ENCODE peak calls at places on chromosomes 3 and 15, in seven cellular contexts. Y, U, Z, E, H, T and C are unnamed samples.

GRCh38 chr15:74028646-74029045 is 34.1 kb downstream of the PML start:
- DNase-seq in Y (no peak), U (no peak), Z (no peak), E (no peak), H (no peak), T (no peak), C (no peak)

GRCh38 chr3:27324695-27325094 is 44.5 kb downstream of the NEK10 start:
- DNase-seq in Y (no peak), U (no peak), Z (peak), E (no peak), H (no peak), T (no peak), C (no peak)

GRCh38 chr15:29636140-29636539 is 186.1 kb downstream of the TJP1 start:
- DNase-seq in Y (no peak), U (no peak), Z (no peak), E (no peak), H (peak), T (no peak), C (no peak)

GRCh38 chr3:177640319-177640997 is 443.2 kb upstream of the TBL1XR1 start:
- DNase-seq in Y (no peak), U (no peak), Z (no peak), E (no peak), H (no peak), T (no peak), C (no peak)

GRCh38 chr3:161333696-161334095 is 37.6 kb downstream of the SPTSSB start:
- DNase-seq in Y (no peak), U (no peak), Z (no peak), E (no peak), H (peak), T (no peak), C (no peak)

GRCh38 chr3:108404409-108404808 is 106.0 kb downstream of the MYH15 start:
- DNase-seq in Y (no peak), U (no peak), Z (peak), E (no peak), H (no peak), T (no peak), C (no peak)

GRCh38 chr3:193554790-193555189 is at the start of gene ATP13A4:
- DNase-seq in Y (no peak), U (no peak), Z (no peak), E (no peak), H (peak), T (no peak), C (no peak)

GRCh38 chr3:16427309-16427965 is 86.1 kb downstream of the RFTN1 start:
- DNase-seq in Y (no peak), U (peak), Z (peak), E (no peak), H (no peak), T (peak), C (no peak)

GRCh38 chr3:59127071-59127470 is 77.2 kb upstream of the CFAP20DC start:
- DNase-seq in Y (no peak), U (peak), Z (peak), E (no peak), H (no peak), T (peak), C (no peak)

GRCh38 chr3:71563827-71564226 is 19.7 kb downstream of the FOXP1 start:
- DNase-seq in Y (no peak), U (no peak), Z (no peak), E (no peak), H (no peak), T (no peak), C (no peak)

GRCh38 chr3:64666171-64666581 is 21.6 kb downstream of the ADAMTS9 start:
- DNase-seq in Y (no peak), U (no peak), Z (peak), E (no peak), H (no peak), T (peak), C (no peak)

GRCh38 chr3:194756460-194757355 is 71.0 kb downstream of the FAM43A start:
- DNase-seq in Y (no peak), U (no peak), Z (no peak), E (no peak), H (no peak), T (no peak), C (no peak)

GRCh38 chr15:34436956-34437442 is 609 bp downstream of the GOLGA8A start:
- DNase-seq in Y (peak), U (no peak), Z (peak), E (peak), H (peak), T (no peak), C (peak)

GRCh38 chr3:173870976-173871375 is 473.4 kb downstream of the NLGN1 start:
- DNase-seq in Y (no peak), U (no peak), Z (no peak), E (no peak), H (no peak), T (no peak), C (no peak)

GRCh38 chr3:74534611-74535010 is 79.8 kb downstream of the CNTN3 start:
- DNase-seq in Y (no peak), U (no peak), Z (no peak), E (no peak), H (no peak), T (no peak), C (no peak)

GRCh38 chr3:168100777-168101492 is 5.2 kb upstream of the GOLIM4 start:
- DNase-seq in Y (no peak), U (no peak), Z (no peak), E (no peak), H (no peak), T (peak), C (no peak)

GRCh38 chr15:40354408-40355171 is 3.4 kb upstream of the DISP2 start:
- DNase-seq in Y (no peak), U (no peak), Z (peak), E (peak), H (no peak), T (no peak), C (peak)

GRCh38 chr15:94844533-94845390 is 613.4 kb downstream of the MCTP2 start:
- DNase-seq in Y (peak), U (no peak), Z (peak), E (peak), H (peak), T (no peak), C (peak)

GRCh38 chr15:89765694-89766093 is 10.4 kb upstream of the MESP2 start:
- DNase-seq in Y (no peak), U (no peak), Z (no peak), E (no peak), H (no peak), T (no peak), C (no peak)

GRCh38 chr3:120093119-120093922 is 926 bp downstream of the GSK3B start:
- DNase-seq in Y (no peak), U (peak), Z (peak), E (peak), H (no peak), T (no peak), C (peak)

GRCh38 chr3:98809561-98809960 is 46.4 kb downstream of the ST3GAL6 start:
- DNase-seq in Y (no peak), U (no peak), Z (peak), E (no peak), H (no peak), T (no peak), C (no peak)

GRCh38 chr3:159897331-159898075 is 91.1 kb upstream of the IL12A start:
- DNase-seq in Y (no peak), U (peak), Z (peak), E (no peak), H (no peak), T (peak), C (no peak)

GRCh38 chr3:69008980-69009379 is 4.5 kb downstream of the EOGT start:
- DNase-seq in Y (no peak), U (no peak), Z (no peak), E (no peak), H (no peak), T (no peak), C (peak)

GRCh38 chr3:165837058-165837525 is at the start of gene BCHE:
- DNase-seq in Y (peak), U (no peak), Z (peak), E (peak), H (no peak), T (no peak), C (peak)

GRCh38 chr3:124292329-124292728 is 300.4 kb upstream of the ROPN1 start:
- DNase-seq in Y (no peak), U (no peak), Z (no peak), E (no peak), H (no peak), T (no peak), C (no peak)

GRCh38 chr15:46410681-46411080 is 775.9 kb downstream of the SQOR start:
- DNase-seq in Y (no peak), U (no peak), Z (no peak), E (peak), H (no peak), T (no peak), C (no peak)

GRCh38 chr3:157132341-157132740 is 27.6 kb downstream of the CCNL1 start:
- DNase-seq in Y (no peak), U (no peak), Z (no peak), E (no peak), H (no peak), T (no peak), C (no peak)

GRCh38 chr3:101850327-101851048 is 1.2 kb downstream of the NFKBIZ start:
- DNase-seq in Y (no peak), U (no peak), Z (peak), E (no peak), H (no peak), T (no peak), C (no peak)

GRCh38 chr3:51698209-51698608 is 8.7 kb upstream of the GRM2 start:
- DNase-seq in Y (no peak), U (no peak), Z (no peak), E (no peak), H (no peak), T (no peak), C (no peak)

GRCh38 chr3:129045675-129046036 is 14.9 kb upstream of the GP9 start:
- DNase-seq in Y (no peak), U (no peak), Z (no peak), E (no peak), H (no peak), T (no peak), C (no peak)

GRCh38 chr3:129046732-129047552 is 13.6 kb upstream of the GP9 start:
- DNase-seq in Y (no peak), U (no peak), Z (no peak), E (no peak), H (no peak), T (no peak), C (no peak)

GRCh38 chr3:129047553-129047839 is 13.1 kb upstream of the GP9 start:
- DNase-seq in Y (no peak), U (no peak), Z (no peak), E (no peak), H (no peak), T (no peak), C (no peak)

GRCh38 chr3:129050556-129051295 is 9.9 kb upstream of the GP9 start:
- DNase-seq in Y (no peak), U (no peak), Z (no peak), E (no peak), H (peak), T (no peak), C (no peak)

DNA sequence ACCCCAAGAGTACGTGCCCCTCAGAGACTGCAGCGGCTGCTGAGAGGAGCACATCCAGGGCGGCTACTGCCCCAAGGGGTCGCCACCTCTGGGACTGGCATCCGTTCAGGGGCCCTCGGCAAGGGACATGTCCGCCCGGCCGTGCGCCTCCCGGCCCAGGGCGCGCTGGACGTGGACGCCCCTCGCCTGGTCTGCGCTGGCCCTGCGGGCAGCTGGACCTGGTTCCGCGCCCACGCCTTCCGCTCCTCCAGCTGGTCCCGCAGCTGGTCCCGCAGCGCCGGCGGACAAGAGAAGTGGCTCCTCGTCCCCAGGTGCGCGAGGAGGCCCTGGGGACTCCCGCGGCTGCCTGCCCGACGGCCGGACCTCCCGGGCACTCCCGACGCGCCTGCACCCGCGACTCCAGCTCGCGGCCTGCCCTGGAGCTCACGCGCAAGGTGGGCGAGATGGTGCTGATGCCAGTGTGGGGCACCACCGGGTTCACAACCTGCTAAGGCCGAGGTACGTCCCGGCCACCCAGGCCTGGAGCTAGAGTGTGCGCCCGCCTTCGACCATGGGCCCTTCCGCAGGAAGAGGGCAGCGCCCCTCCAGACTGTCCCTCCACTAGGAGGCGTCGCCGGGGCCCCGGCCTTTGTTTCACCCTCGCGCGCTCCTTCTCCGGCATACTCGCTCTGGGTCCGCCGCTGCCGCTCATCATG is 14.4 kb upstream of the GP9 start:
- DNase-seq in Y (no peak), U (no peak), Z (no peak), E (no peak), H (no peak), T (no peak), C (no peak)
- TF ChIP-seq CTCF in Y (no peak), U (peak), Z (peak), E (no peak), H (no peak), T (no peak), C (no peak)

GRCh38 chr15:66231421-66232266 is 21.9 kb downstream of the MEGF11 start:
- DNase-seq in Y (no peak), U (no peak), Z (no peak), E (no peak), H (no peak), T (no peak), C (no peak)

GRCh38 chr15:66232267-66232625 is 21.3 kb downstream of the MEGF11 start:
- DNase-seq in Y (no peak), U (no peak), Z (no peak), E (no peak), H (no peak), T (no peak), C (no peak)

GRCh38 chr15:66235866-66236265 is 17.7 kb downstream of the MEGF11 start:
- DNase-seq in Y (no peak), U (no peak), Z (no peak), E (no peak), H (no peak), T (no peak), C (no peak)

GRCh38 chr15:66234798-66235197 is 18.8 kb downstream of the MEGF11 start:
- DNase-seq in Y (no peak), U (no peak), Z (no peak), E (no peak), H (no peak), T (no peak), C (no peak)

GRCh38 chr15:66233487-66234415 is 19.8 kb downstream of the MEGF11 start:
- DNase-seq in Y (peak), U (no peak), Z (peak), E (no peak), H (no peak), T (peak), C (peak)
- TF ChIP-seq CTCF in Y (no peak), U (no peak), Z (peak), E (no peak), H (no peak), T (peak), C (no peak)

DNA sequence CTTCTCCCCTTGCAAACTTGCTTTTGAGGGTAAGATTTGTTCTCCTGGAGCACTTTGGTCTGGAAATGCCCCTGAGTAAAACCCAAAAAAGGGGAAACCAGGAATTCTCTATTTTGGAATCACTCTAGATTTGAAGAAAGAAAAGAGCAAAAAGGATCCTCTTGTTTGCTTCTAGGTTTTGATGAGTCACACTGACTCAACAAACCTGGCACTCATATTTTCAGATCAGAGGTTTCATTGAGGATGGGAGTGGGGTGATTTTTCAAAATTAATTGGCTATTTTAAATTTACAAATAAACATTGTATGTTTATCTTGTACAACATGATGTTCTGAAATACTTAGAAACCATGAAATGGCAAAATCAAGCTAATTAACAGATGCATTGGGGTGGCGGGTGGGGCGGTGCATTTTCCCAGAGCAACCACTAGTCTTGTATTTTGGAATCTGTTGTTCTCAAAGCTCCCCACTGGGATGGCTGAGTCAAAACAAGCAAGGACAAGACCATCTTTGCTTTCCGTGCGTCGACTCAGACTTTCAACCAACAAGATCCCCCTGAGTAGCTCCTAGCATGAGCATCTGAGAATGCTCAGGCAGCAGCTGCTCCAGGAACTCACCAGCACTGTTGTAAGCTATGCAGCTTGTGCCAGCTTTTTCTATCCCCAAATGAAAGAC is 451.4 kb downstream of the WDR72 start:
- DNase-seq in Y (no peak), U (no peak), Z (no peak), E (no peak), H (no peak), T (no peak), C (no peak)
- TF ChIP-seq CTCF in Y (no peak), U (no peak), Z (no peak), E (no peak), H (no peak), T (no peak), C (peak)

DNA sequence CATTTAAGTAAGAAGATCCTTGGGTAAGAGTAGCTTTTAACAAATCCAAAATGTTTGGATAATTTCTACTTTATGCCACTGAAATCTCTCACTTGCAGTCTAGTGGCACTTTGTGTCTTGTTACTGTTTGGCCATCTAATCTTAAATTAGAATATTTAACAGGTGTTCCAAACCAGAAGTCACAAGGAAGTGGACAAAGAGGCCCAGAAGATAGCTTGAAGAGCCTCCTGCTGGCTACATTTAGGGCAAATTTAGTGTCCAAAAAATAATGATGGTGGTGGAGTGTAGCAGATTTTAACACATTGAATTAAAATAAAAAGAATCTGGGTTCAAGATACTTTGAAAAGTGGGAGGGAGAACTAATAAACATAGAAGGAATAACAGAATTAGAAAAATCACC is 172.2 kb downstream of the GHSR start:
- DNase-seq in Y (no peak), U (no peak), Z (no peak), E (no peak), H (no peak), T (no peak), C (no peak)
- TF ChIP-seq CTCF in Y (no peak), U (no peak), Z (peak), E (no peak), H (no peak), T (no peak), C (no peak)

GRCh38 chr15:64095431-64095794 is 369 bp upstream of the SNX1 start:
- DNase-seq in Y (no peak), U (no peak), Z (no peak), E (no peak), H (no peak), T (no peak), C (no peak)

GRCh38 chr15:64093627-64094417 is at the start of gene CIAO2A:
- DNase-seq in Y (peak), U (peak), Z (peak), E (peak), H (peak), T (peak), C (peak)

GRCh38 chr15:64096486-64097431 is 977 bp downstream of the SNX1 start:
- DNase-seq in Y (no peak), U (no peak), Z (peak), E (no peak), H (no peak), T (peak), C (no peak)

GRCh38 chr15:64092864-64093626 is 593 bp downstream of the CIAO2A start:
- DNase-seq in Y (no peak), U (no peak), Z (peak), E (peak), H (no peak), T (peak), C (peak)

DNA sequence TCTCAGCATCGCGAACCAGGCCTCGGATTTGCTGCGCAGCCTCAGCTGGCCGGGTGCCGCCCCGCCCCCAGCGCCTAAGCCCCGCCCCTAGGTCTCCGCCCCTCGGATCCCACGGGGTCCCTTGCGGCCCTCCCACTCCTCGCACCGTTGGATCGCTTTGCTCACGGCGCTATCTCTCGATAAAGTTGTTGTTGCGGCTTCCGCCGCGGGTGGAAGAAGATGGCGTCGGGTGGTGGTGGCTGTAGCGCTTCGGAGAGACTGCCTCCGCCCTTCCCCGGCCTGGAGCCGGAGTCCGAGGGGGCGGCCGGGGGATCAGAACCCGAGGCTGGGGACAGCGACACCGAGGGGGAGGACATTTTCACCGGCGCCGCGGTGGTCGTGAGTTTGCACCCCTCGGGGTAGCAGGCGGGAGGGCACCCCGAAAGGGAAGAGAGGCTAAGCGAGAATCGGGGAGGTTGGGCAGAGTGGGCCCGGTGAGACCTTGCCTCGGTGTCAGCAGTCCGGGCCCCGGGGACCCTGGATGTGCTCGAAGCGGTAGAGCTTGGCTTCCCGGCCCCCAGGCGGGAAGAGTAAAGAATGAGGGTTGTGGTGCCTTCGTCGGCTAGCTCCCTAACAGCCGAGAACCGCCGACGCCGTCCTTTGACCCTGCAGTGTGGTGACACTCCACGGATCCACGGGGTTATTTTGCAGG is at the start of gene SNX1:
- DNase-seq in Y (peak), U (peak), Z (peak), E (peak), H (peak), T (peak), C (peak)
- TF ChIP-seq CTCF in Y (peak), U (no peak), Z (no peak), E (no peak), H (no peak), T (no peak), C (no peak)